ENCODE peak calls at places on chromosomes 7 and 10, in four cellular contexts. A is HTR-8/SVneo, J is LoVo, C is epithelial cell of esophagus. G is an unnamed sample.

GRCh38 chr10:103452714-103453230 is 602 bp upstream of the CALHM2 start:
- DNase-seq in A (no peak), J (no peak), C (no peak), G (peak)

GRCh38 chr10:113819989-113820388 is 33.9 kb downstream of the DCLRE1A start:
- DNase-seq in A (no peak), J (no peak), C (no peak), G (no peak)

GRCh38 chr10:110006358-110007170 is 1.2 kb upstream of the ADD3 start:
- DNase-seq in A (peak), J (peak), C (peak), G (no peak)

GRCh38 chr7:151631149-151631967 is 111.7 kb upstream of the RHEB start:
- DNase-seq in A (no peak), J (peak), C (peak), G (no peak)

GRCh38 chr10:13924020-13924725 is 337.4 kb downstream of the PRPF18 start:
- DNase-seq in A (peak), J (no peak), C (peak), G (peak)

GRCh38 chr7:80584778-80585177 is 53.7 kb upstream of the CD36 start:
- DNase-seq in A (no peak), J (peak), C (peak), G (peak)

GRCh38 chr10:121956111-121957061 is 18.6 kb downstream of the NSMCE4A start:
- DNase-seq in A (no peak), J (no peak), C (peak), G (no peak)

GRCh38 chr10:71743099-71743838 is 23.7 kb upstream of the C10orf105 start:
- DNase-seq in A (no peak), J (no peak), C (no peak), G (no peak)

GRCh38 chr10:11353229-11353896 is 258.1 kb downstream of the USP6NL start:
- DNase-seq in A (no peak), J (no peak), C (no peak), G (no peak)

GRCh38 chr10:63595072-63595471 is 73.9 kb downstream of the REEP3 start:
- DNase-seq in A (no peak), J (no peak), C (no peak), G (no peak)

GRCh38 chr10:100481462-100482081 is 18.8 kb downstream of the WNT8B start:
- DNase-seq in A (peak), J (peak), C (peak), G (peak)

GRCh38 chr10:114458955-114459354 is 54.7 kb upstream of the AFAP1L2 start:
- DNase-seq in A (peak), J (peak), C (peak), G (no peak)

GRCh38 chr7:150737265-150738055 is at the start of gene GIMAP5:
- DNase-seq in A (no peak), J (no peak), C (no peak), G (no peak)

GRCh38 chr10:3102721-3103410 is 35.5 kb downstream of the PFKP start:
- DNase-seq in A (no peak), J (no peak), C (peak), G (no peak)

GRCh38 chr10:97685395-97685958 is 1.6 kb downstream of the AVPI1 start:
- DNase-seq in A (peak), J (no peak), C (peak), G (peak)

GRCh38 chr10:121662945-121663917 is 65.0 kb upstream of the FGFR2 start:
- DNase-seq in A (no peak), J (no peak), C (peak), G (no peak)